ENCODE peak calls at places on chromosomes 11 and 22, in four cellular contexts. One of them, this sample, is unnamed.
A peak's percentile ranks its signal among the peaks of the same experiment; 100 is the strongest.

GRCh38 chr11:88016392-88017020 is 158.7 kb downstream of the RAB38 start:
- DNase-seq in cardiac fibroblast: peak; percentile 91
- DNase-seq in WTC11: peak; percentile 68
- DNase-seq in SK-N-SH: peak; percentile 28
- DNase-seq in this sample: peak; percentile 94

GRCh38 chr11:82763167-82763566 is 29.5 kb upstream of the FAM181B start:
- DNase-seq in WTC11: no peak
- DNase-seq in cardiac fibroblast: no peak
- DNase-seq in SK-N-SH: no peak
- DNase-seq in this sample: no peak

GRCh38 chr11:128690746-128691091 is 3.2 kb upstream of the FLI1 start:
- DNase-seq in WTC11: no peak
- DNase-seq in cardiac fibroblast: no peak
- DNase-seq in SK-N-SH: no peak
- DNase-seq in this sample: no peak

GRCh38 chr11:108985611-108986279 is 320.9 kb downstream of the DDX10 start:
- DNase-seq in WTC11: no peak
- DNase-seq in cardiac fibroblast: peak; percentile 61
- DNase-seq in SK-N-SH: no peak
- DNase-seq in this sample: peak; percentile 85

GRCh38 chr11:68053117-68053516 is 14.3 kb downstream of the TCIRG1 start:
- DNase-seq in cardiac fibroblast: no peak
- DNase-seq in SK-N-SH: no peak
- DNase-seq in WTC11: no peak
- DNase-seq in this sample: peak; percentile 41

GRCh38 chr22:23179381-23180294 is 671 bp upstream of the BCR start:
- DNase-seq in WTC11: no peak
- DNase-seq in SK-N-SH: no peak
- DNase-seq in cardiac fibroblast: no peak
- DNase-seq in this sample: no peak

GRCh38 chr11:12008790-12009616 is 577 bp upstream of the DKK3 start:
- DNase-seq in WTC11: peak; percentile 81
- DNase-seq in cardiac fibroblast: peak; percentile 67
- DNase-seq in SK-N-SH: peak; percentile 99
- DNase-seq in this sample: peak; percentile 50

GRCh38 chr22:39567135-39567946 is 3.2 kb upstream of the CACNA1I start:
- DNase-seq in SK-N-SH: no peak
- DNase-seq in cardiac fibroblast: no peak
- DNase-seq in WTC11: no peak
- DNase-seq in this sample: no peak

GRCh38 chr11:65066805-65067291 is 8.5 kb upstream of the NAALADL1 start:
- DNase-seq in cardiac fibroblast: no peak
- DNase-seq in WTC11: peak; percentile 73
- DNase-seq in SK-N-SH: no peak
- DNase-seq in this sample: no peak

GRCh38 chr11:118401880-118402590 is 629 bp downstream of the ATP5MG start:
- DNase-seq in SK-N-SH: no peak
- DNase-seq in cardiac fibroblast: peak; percentile 86
- DNase-seq in WTC11: no peak
- DNase-seq in this sample: peak; percentile 93

GRCh38 chr22:35306350-35306967 is 6.8 kb downstream of the TOM1 start:
- DNase-seq in SK-N-SH: no peak
- DNase-seq in cardiac fibroblast: peak; percentile 27
- DNase-seq in WTC11: no peak
- DNase-seq in this sample: peak; percentile 29

GRCh38 chr11:116948375-116948774 is 111.0 kb upstream of the APOA1 start:
- DNase-seq in cardiac fibroblast: peak; percentile 14
- DNase-seq in WTC11: no peak
- DNase-seq in SK-N-SH: no peak
- DNase-seq in this sample: peak; percentile 43

GRCh38 chr11:121451178-121451981 is 734 bp upstream of the SORL1 start:
- DNase-seq in cardiac fibroblast: peak; percentile 4
- DNase-seq in WTC11: no peak
- DNase-seq in SK-N-SH: no peak
- DNase-seq in this sample: no peak

GRCh38 chr22:28442951-28443876 is 236.4 kb downstream of the TTC28 start:
- DNase-seq in WTC11: peak; percentile 58
- DNase-seq in cardiac fibroblast: peak; percentile 85
- DNase-seq in SK-N-SH: peak; percentile 66
- DNase-seq in this sample: peak; percentile 84

GRCh38 chr11:90222152-90222458 is 744 bp downstream of the CHORDC1 start:
- DNase-seq in cardiac fibroblast: no peak
- DNase-seq in SK-N-SH: no peak
- DNase-seq in WTC11: no peak
- DNase-seq in this sample: peak; percentile 45

GRCh38 chr11:58965246-58965985 is 26.1 kb downstream of the GLYATL1 start:
- DNase-seq in SK-N-SH: no peak
- DNase-seq in WTC11: no peak
- DNase-seq in cardiac fibroblast: no peak
- DNase-seq in this sample: no peak

GRCh38 chr11:33700425-33701271 is at the start of gene C11orf91:
- DNase-seq in WTC11: peak; percentile 98
- DNase-seq in SK-N-SH: peak; percentile 98
- DNase-seq in cardiac fibroblast: peak; percentile 99
- DNase-seq in this sample: peak; percentile 99
- TF ChIP-seq CTCF in WTC11: no peak
- TF ChIP-seq CTCF in SK-N-SH: no peak
- TF ChIP-seq CTCF in cardiac fibroblast: no peak
- TF ChIP-seq CTCF in this sample: no peak

DNA sequence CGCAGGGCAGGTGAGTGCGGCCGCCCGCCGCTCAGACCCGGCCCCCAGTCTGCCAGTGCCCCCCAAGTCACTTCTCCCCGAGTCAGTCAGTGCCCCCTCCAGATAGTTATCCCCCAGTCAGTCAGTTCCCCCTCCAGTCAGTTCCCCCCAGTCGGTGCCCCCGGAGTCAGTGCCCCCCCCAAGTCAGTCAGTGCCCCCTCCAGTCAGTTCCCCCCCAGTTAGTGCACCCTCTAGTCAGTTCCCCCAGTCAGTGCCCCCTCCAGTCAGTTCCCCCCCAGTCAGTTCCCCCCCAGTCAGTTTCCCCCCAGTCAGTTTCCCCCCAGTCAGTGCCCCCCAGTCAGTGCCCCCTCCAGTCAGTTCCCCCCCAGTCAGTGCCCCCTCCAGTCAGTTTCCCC is 411 bp downstream of the PPP6R2 start:
- DNase-seq in cardiac fibroblast: no peak
- DNase-seq in SK-N-SH: no peak
- DNase-seq in WTC11: no peak
- DNase-seq in this sample: no peak
- TF ChIP-seq CTCF in cardiac fibroblast: no peak
- TF ChIP-seq CTCF in SK-N-SH: no peak
- TF ChIP-seq CTCF in WTC11: no peak
- TF ChIP-seq CTCF in this sample: no peak

GRCh38 chr11:69211540-69212120 is 55.9 kb downstream of the SMIM38 start:
- DNase-seq in WTC11: peak; percentile 5
- DNase-seq in SK-N-SH: no peak
- DNase-seq in cardiac fibroblast: no peak
- DNase-seq in this sample: no peak
- TF ChIP-seq CTCF in WTC11: no peak
- TF ChIP-seq CTCF in SK-N-SH: no peak
- TF ChIP-seq CTCF in cardiac fibroblast: no peak
- TF ChIP-seq CTCF in this sample: no peak

DNA sequence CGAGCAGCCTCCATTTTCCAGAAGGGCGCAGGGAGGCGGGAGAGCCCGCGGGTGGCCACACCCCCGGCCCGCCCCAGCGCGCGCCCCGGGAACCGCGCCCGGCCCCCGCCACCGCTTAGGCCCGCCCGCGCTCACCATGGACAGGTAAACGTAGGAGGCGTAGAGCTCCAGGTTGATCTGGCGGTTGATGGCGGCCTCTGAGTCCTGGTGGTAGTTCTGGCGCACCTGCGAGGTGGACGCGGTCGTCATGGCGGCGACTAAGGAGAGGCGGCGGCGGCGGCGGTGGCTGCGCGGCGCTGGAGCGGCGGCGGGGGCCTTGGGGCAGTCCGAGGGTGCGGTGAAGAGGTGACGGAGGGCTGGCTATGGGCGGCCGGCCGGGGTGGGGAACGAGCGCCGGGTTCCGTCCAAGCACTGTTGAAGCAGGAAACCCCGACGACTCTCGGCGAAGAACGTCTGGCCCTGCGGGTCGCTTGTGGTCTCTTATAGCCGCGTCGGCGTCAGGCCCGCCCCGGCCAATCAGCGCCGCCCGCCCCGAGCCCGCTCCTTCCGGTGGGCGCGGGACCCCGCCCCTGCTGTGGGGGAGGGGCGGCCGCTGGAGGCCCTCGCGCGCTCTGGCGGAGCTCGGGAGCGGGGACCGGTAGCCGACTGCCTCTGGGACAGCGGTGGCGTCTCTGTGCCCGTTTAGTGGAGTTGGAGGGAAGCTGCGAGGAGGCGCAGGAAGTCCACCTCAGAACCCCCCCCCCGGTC is at the start of gene FTH1:
- DNase-seq in SK-N-SH: peak; percentile 99
- DNase-seq in WTC11: peak; percentile 85
- DNase-seq in cardiac fibroblast: peak; percentile 97
- DNase-seq in this sample: peak; percentile 97
- TF ChIP-seq CTCF in SK-N-SH: no peak
- TF ChIP-seq CTCF in WTC11: no peak
- TF ChIP-seq CTCF in cardiac fibroblast: no peak
- TF ChIP-seq CTCF in this sample: no peak

GRCh38 chr11:8531312-8531711 is 62.7 kb downstream of the STK33 start:
- DNase-seq in SK-N-SH: peak; percentile 76
- DNase-seq in cardiac fibroblast: peak; percentile 20
- DNase-seq in WTC11: no peak
- DNase-seq in this sample: no peak

GRCh38 chr11:8532475-8532874 is 61.6 kb downstream of the STK33 start:
- DNase-seq in WTC11: no peak
- DNase-seq in cardiac fibroblast: no peak
- DNase-seq in SK-N-SH: no peak
- DNase-seq in this sample: no peak

GRCh38 chr11:8531982-8532381 is 62.0 kb downstream of the STK33 start:
- DNase-seq in WTC11: no peak
- DNase-seq in cardiac fibroblast: no peak
- DNase-seq in SK-N-SH: no peak
- DNase-seq in this sample: no peak

GRCh38 chr11:8527939-8528338 is 66.1 kb downstream of the STK33 start:
- DNase-seq in WTC11: no peak
- DNase-seq in cardiac fibroblast: no peak
- DNase-seq in SK-N-SH: no peak
- DNase-seq in this sample: peak; percentile 21

GRCh38 chr11:8533332-8533731 is 60.7 kb downstream of the STK33 start:
- DNase-seq in cardiac fibroblast: no peak
- DNase-seq in SK-N-SH: no peak
- DNase-seq in WTC11: no peak
- DNase-seq in this sample: no peak
- TF ChIP-seq CTCF in cardiac fibroblast: no peak
- TF ChIP-seq CTCF in SK-N-SH: no peak
- TF ChIP-seq CTCF in WTC11: no peak
- TF ChIP-seq CTCF in this sample: no peak

DNA sequence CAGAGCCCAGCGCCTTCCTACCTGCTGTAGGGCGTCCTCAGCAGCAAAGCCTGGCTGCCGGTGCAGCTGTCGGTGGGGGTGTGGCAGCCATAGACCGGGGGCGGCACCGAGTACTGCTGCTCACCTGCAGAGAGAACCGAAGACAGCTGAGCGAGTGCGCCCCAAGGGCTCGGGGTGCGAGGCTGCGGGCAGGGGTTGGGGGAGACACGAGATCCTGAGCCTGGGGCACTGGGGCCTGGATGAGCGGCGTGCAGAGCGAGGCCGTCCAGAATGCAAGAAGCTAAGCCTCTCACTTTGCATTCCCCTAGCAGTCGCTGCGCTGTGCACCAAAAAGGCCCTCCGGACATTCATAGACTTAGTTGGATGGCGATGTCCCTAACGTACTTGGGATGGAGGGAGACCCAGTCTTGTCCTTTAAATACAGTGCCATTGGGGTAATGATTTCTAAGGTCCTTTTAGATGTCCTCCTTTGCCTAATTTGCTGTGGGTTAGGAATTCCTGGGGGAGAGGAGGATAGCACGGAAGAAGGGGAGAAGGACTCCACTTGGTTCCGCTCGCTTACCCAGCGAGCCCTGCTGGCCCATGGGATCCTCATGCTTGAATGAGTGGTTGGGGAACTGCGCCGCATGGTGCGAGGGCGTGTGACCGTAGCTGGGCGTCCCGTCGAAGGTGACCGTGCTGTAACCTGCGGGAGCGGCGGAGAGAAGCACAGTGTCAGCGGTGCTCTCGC is 7.2 kb downstream of the WT1 start:
- DNase-seq in SK-N-SH: peak; percentile 14
- DNase-seq in cardiac fibroblast: no peak
- DNase-seq in WTC11: peak; percentile 60
- DNase-seq in this sample: no peak
- TF ChIP-seq CTCF in SK-N-SH: no peak
- TF ChIP-seq CTCF in cardiac fibroblast: no peak
- TF ChIP-seq CTCF in WTC11: no peak
- TF ChIP-seq CTCF in this sample: no peak

This sample was measured in choroid plexus epithelial cell.